ENCODE peak calls at places on chromosomes 4 and X, in six cellular contexts. V is cardiac fibroblast, A is glutamatergic neuron, L is T-cell, F is adrenal gland, P is endodermal cell. S is an unnamed sample.

GRCh38 chr4:99729186-99729585 is 71.6 kb upstream of the C4orf54 start:
- DNase-seq in L (no peak), P (no peak), F (no peak), V (no peak), A (no peak), S (no peak)

GRCh38 chr4:166655231-166655630 is 579.1 kb downstream of the SPOCK3 start:
- DNase-seq in P (no peak), A (no peak), F (no peak), V (no peak), L (no peak), S (no peak)

GRCh38 chrX:115449742-115450141 is 111.2 kb upstream of the PLS3 start:
- DNase-seq in P (no peak), A (no peak), L (no peak), F (peak), V (peak), S (no peak)

GRCh38 chrX:19627533-19627932 is 112.2 kb upstream of the MAP3K15 start:
- DNase-seq in V (no peak), A (no peak), L (no peak), F (no peak), P (no peak), S (no peak)

GRCh38 chrX:13699183-13699826 is 10.4 kb downstream of the RAB9A start:
- DNase-seq in L (no peak), P (no peak), V (no peak), F (peak), A (no peak), S (no peak)

GRCh38 chrX:40526412-40526811 is 54.4 kb upstream of the ATP6AP2 start:
- DNase-seq in F (no peak), V (no peak), L (no peak), A (no peak), P (no peak), S (no peak)

GRCh38 chrX:53616921-53617320 is 69.6 kb downstream of the HUWE1 start:
- DNase-seq in F (no peak), V (no peak), L (no peak), P (no peak), A (no peak), S (no peak)

GRCh38 chrX:85026170-85026569 is 22.5 kb downstream of the APOOL start:
- DNase-seq in V (no peak), A (no peak), F (no peak), P (no peak), L (no peak), S (no peak)

GRCh38 chr4:167023359-167023925 is 210.9 kb downstream of the SPOCK3 start:
- DNase-seq in A (no peak), L (no peak), F (no peak), V (no peak), P (no peak), S (no peak)

GRCh38 chrX:153662266-153662665 is 11.3 kb downstream of the PNCK start:
- DNase-seq in V (peak), P (peak), L (peak), F (peak), A (peak), S (no peak)

GRCh38 chr4:33709247-33709646 is 2535.1 kb downstream of the ARAP2 start:
- DNase-seq in F (no peak), A (no peak), L (no peak), P (no peak), V (peak), S (no peak)

GRCh38 chrX:28177202-28177601 is 196.0 kb upstream of the DCAF8L1 start:
- DNase-seq in L (no peak), F (no peak), V (no peak), P (peak), A (no peak), S (no peak)

GRCh38 chr4:76307670-76308014 is 1.1 kb downstream of the STBD1 start:
- DNase-seq in L (no peak), P (no peak), A (no peak), F (peak), V (peak), S (no peak)

GRCh38 chr4:141375855-141376254 is 155.2 kb downstream of the ZNF330 start:
- DNase-seq in A (no peak), L (no peak), P (peak), F (peak), V (peak), S (peak)

GRCh38 chr4:174215936-174216699 is 67.3 kb downstream of the FBXO8 start:
- DNase-seq in L (no peak), V (peak), F (no peak), A (no peak), P (peak), S (no peak)

GRCh38 chr4:4641661-4642180 is 99.9 kb upstream of the STX18 start:
- DNase-seq in F (no peak), V (no peak), A (no peak), L (no peak), P (peak), S (no peak)

GRCh38 chrX:3384330-3384729 is 37.9 kb upstream of the MXRA5 start:
- DNase-seq in P (no peak), V (no peak), A (no peak), F (peak), L (no peak), S (no peak)

GRCh38 chrX:130560558-130560957 is 158.8 kb downstream of the RBMX2 start:
- DNase-seq in A (no peak), L (no peak), P (no peak), F (no peak), V (no peak), S (no peak)

GRCh38 chrX:18377802-18378201 is 23.3 kb upstream of the SCML2 start:
- DNase-seq in F (peak), L (peak), P (peak), A (peak), V (peak), S (no peak)

GRCh38 chrX:119238557-119238956 is 2.5 kb downstream of the PGRMC1 start:
- DNase-seq in L (no peak), P (no peak), V (no peak), F (peak), A (no peak), S (no peak)

GRCh38 chr4:76058302-76058701 is 16.2 kb upstream of the ART3 start:
- DNase-seq in A (no peak), V (no peak), P (no peak), L (no peak), F (no peak), S (no peak)